ENCODE peak calls at places on chromosomes 6 and 20, in four cellular contexts. One of them, this sample, is unnamed.

GRCh38 chr20:43916875-43917371 is 2.3 kb downstream of the TOX2 start:
- DNase-seq in dorsolateral prefrontal cortex: no peak
- DNase-seq in GM06990: peak
- DNase-seq in CD8-positive, alpha-beta memory T cell: no peak
- DNase-seq in this sample: no peak

GRCh38 chr6:116465246-116465645 is 4.1 kb downstream of the CALHM6 start:
- DNase-seq in dorsolateral prefrontal cortex: no peak
- DNase-seq in GM06990: no peak
- DNase-seq in CD8-positive, alpha-beta memory T cell: no peak
- DNase-seq in this sample: no peak

GRCh38 chr20:63336232-63336752 is 24.9 kb downstream of the CHRNA4 start:
- DNase-seq in dorsolateral prefrontal cortex: no peak
- DNase-seq in GM06990: no peak
- DNase-seq in CD8-positive, alpha-beta memory T cell: no peak
- DNase-seq in this sample: no peak

GRCh38 chr20:31849306-31849930 is 4.0 kb upstream of the FOXS1 start:
- DNase-seq in dorsolateral prefrontal cortex: no peak
- DNase-seq in GM06990: no peak
- DNase-seq in CD8-positive, alpha-beta memory T cell: no peak
- DNase-seq in this sample: peak

GRCh38 chr6:10414766-10415592 is at the start of gene TFAP2A:
- DNase-seq in dorsolateral prefrontal cortex: no peak
- DNase-seq in GM06990: no peak
- DNase-seq in CD8-positive, alpha-beta memory T cell: no peak
- DNase-seq in this sample: peak

GRCh38 chr6:134199848-134200606 is 117.9 kb downstream of the SGK1 start:
- DNase-seq in dorsolateral prefrontal cortex: no peak
- DNase-seq in GM06990: peak
- DNase-seq in CD8-positive, alpha-beta memory T cell: no peak
- DNase-seq in this sample: no peak

GRCh38 chr6:151254451-151255081 is 14.8 kb downstream of the AKAP12 start:
- DNase-seq in dorsolateral prefrontal cortex: no peak
- DNase-seq in GM06990: no peak
- DNase-seq in CD8-positive, alpha-beta memory T cell: no peak
- DNase-seq in this sample: no peak

GRCh38 chr6:83429857-83430605 is 820 bp downstream of the ME1 start:
- DNase-seq in dorsolateral prefrontal cortex: no peak
- DNase-seq in GM06990: no peak
- DNase-seq in CD8-positive, alpha-beta memory T cell: no peak
- DNase-seq in this sample: peak

GRCh38 chr20:48215536-48215935 is 430.3 kb upstream of the SULF2 start:
- DNase-seq in dorsolateral prefrontal cortex: no peak
- DNase-seq in GM06990: no peak
- DNase-seq in CD8-positive, alpha-beta memory T cell: no peak
- DNase-seq in this sample: peak

GRCh38 chr6:147507162-147508072 is 1.1 kb upstream of the SAMD5 start:
- DNase-seq in dorsolateral prefrontal cortex: no peak
- DNase-seq in GM06990: peak
- DNase-seq in CD8-positive, alpha-beta memory T cell: no peak
- DNase-seq in this sample: peak

GRCh38 chr20:32463642-32464400 is 105.7 kb downstream of the ASXL1 start:
- DNase-seq in dorsolateral prefrontal cortex: peak
- DNase-seq in GM06990: no peak
- DNase-seq in CD8-positive, alpha-beta memory T cell: no peak
- DNase-seq in this sample: peak

GRCh38 chr6:1222426-1223311 is 89.2 kb upstream of the FOXQ1 start:
- DNase-seq in dorsolateral prefrontal cortex: peak
- DNase-seq in GM06990: no peak
- DNase-seq in CD8-positive, alpha-beta memory T cell: no peak
- DNase-seq in this sample: no peak

GRCh38 chr6:139129284-139129683 is 5.6 kb upstream of the HECA start:
- DNase-seq in dorsolateral prefrontal cortex: no peak
- DNase-seq in GM06990: no peak
- DNase-seq in CD8-positive, alpha-beta memory T cell: no peak
- DNase-seq in this sample: no peak

GRCh38 chr6:25652007-25652515 is at the start of gene SCGN:
- DNase-seq in dorsolateral prefrontal cortex: no peak
- DNase-seq in GM06990: peak
- DNase-seq in CD8-positive, alpha-beta memory T cell: no peak
- DNase-seq in this sample: peak

GRCh38 chr6:90274481-90275030 is 22.1 kb downstream of the BACH2 start:
- DNase-seq in dorsolateral prefrontal cortex: no peak
- DNase-seq in GM06990: no peak
- DNase-seq in CD8-positive, alpha-beta memory T cell: peak
- DNase-seq in this sample: no peak

GRCh38 chr6:147506704-147507114 is 1.8 kb upstream of the SAMD5 start:
- DNase-seq in dorsolateral prefrontal cortex: peak
- DNase-seq in GM06990: peak
- DNase-seq in CD8-positive, alpha-beta memory T cell: no peak
- DNase-seq in this sample: peak

GRCh38 chr6:10633216-10633615 is 61.2 kb downstream of the C6orf52 start:
- DNase-seq in dorsolateral prefrontal cortex: no peak
- DNase-seq in GM06990: peak
- DNase-seq in CD8-positive, alpha-beta memory T cell: no peak
- DNase-seq in this sample: no peak

GRCh38 chr20:41185013-41185757 is 47.8 kb downstream of the PLCG1 start:
- DNase-seq in dorsolateral prefrontal cortex: peak
- DNase-seq in GM06990: no peak
- DNase-seq in CD8-positive, alpha-beta memory T cell: no peak
- DNase-seq in this sample: no peak

GRCh38 chr6:3634417-3634816 is 117.1 kb downstream of the PXDC1 start:
- DNase-seq in dorsolateral prefrontal cortex: no peak
- DNase-seq in GM06990: no peak
- DNase-seq in CD8-positive, alpha-beta memory T cell: no peak
- DNase-seq in this sample: no peak

GRCh38 chr6:87341158-87341557 is 3.5 kb upstream of the C6orf163 start:
- DNase-seq in dorsolateral prefrontal cortex: no peak
- DNase-seq in GM06990: no peak
- DNase-seq in CD8-positive, alpha-beta memory T cell: no peak
- DNase-seq in this sample: no peak

GRCh38 chr6:11318835-11319813 is 86.7 kb upstream of the NEDD9 start:
- DNase-seq in dorsolateral prefrontal cortex: no peak
- DNase-seq in GM06990: no peak
- DNase-seq in CD8-positive, alpha-beta memory T cell: no peak
- DNase-seq in this sample: no peak

GRCh38 chr6:82862543-82862942 is 203.1 kb downstream of the UBE3D start:
- DNase-seq in dorsolateral prefrontal cortex: no peak
- DNase-seq in GM06990: no peak
- DNase-seq in CD8-positive, alpha-beta memory T cell: no peak
- DNase-seq in this sample: no peak

GRCh38 chr6:113299526-113299925 is 557.6 kb upstream of the MARCKS start:
- DNase-seq in dorsolateral prefrontal cortex: no peak
- DNase-seq in GM06990: no peak
- DNase-seq in CD8-positive, alpha-beta memory T cell: no peak
- DNase-seq in this sample: no peak

GRCh38 chr6:111761783-111762312 is 111.4 kb downstream of the FYN start:
- DNase-seq in dorsolateral prefrontal cortex: no peak
- DNase-seq in GM06990: no peak
- DNase-seq in CD8-positive, alpha-beta memory T cell: peak
- DNase-seq in this sample: no peak

GRCh38 chr6:154893927-154894326 is 101.2 kb upstream of the TIAM2 start:
- DNase-seq in dorsolateral prefrontal cortex: no peak
- DNase-seq in GM06990: no peak
- DNase-seq in CD8-positive, alpha-beta memory T cell: no peak
- DNase-seq in this sample: no peak

GRCh38 chr6:19587238-19587942 is 249.8 kb upstream of the ID4 start:
- DNase-seq in dorsolateral prefrontal cortex: no peak
- DNase-seq in GM06990: no peak
- DNase-seq in CD8-positive, alpha-beta memory T cell: no peak
- DNase-seq in this sample: no peak

GRCh38 chr20:47544240-47544639 is 42.6 kb downstream of the NCOA3 start:
- DNase-seq in dorsolateral prefrontal cortex: no peak
- DNase-seq in GM06990: no peak
- DNase-seq in CD8-positive, alpha-beta memory T cell: no peak
- DNase-seq in this sample: no peak

GRCh38 chr20:8602389-8603116 is 466.3 kb upstream of the PLCB4 start:
- DNase-seq in dorsolateral prefrontal cortex: no peak
- DNase-seq in GM06990: peak
- DNase-seq in CD8-positive, alpha-beta memory T cell: no peak
- DNase-seq in this sample: no peak

GRCh38 chr6:170270984-170271593 is 19.8 kb downstream of the DLL1 start:
- DNase-seq in dorsolateral prefrontal cortex: no peak
- DNase-seq in GM06990: no peak
- DNase-seq in CD8-positive, alpha-beta memory T cell: no peak
- DNase-seq in this sample: no peak

GRCh38 chr20:32354592-32355416 is 3.3 kb upstream of the ASXL1 start:
- DNase-seq in dorsolateral prefrontal cortex: no peak
- DNase-seq in GM06990: peak
- DNase-seq in CD8-positive, alpha-beta memory T cell: no peak
- DNase-seq in this sample: no peak

DNA sequence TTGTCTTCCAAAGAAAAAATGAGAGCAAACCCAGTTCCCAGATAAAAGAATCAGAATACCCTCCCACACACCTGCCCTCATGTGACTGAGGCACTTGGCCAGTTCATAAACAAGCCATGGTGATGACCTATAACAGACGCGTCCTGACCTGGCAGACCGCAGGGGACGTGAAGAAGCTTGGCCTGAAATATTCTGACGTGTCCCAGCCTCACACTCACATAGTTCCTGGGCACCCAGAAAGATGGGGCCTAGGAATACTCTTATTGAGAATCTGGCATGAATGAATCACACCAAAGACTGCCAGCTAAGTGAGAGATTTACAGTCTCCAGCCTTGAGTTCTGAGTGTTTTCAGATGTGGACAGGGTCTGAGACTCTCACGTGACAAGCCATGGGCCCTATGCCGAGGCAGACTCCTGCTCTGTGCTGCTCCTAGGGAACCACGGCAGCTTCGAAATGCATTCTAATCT is 17.2 kb upstream of the MAP3K4 start:
- DNase-seq in dorsolateral prefrontal cortex: no peak
- DNase-seq in GM06990: no peak
- DNase-seq in CD8-positive, alpha-beta memory T cell: no peak
- DNase-seq in this sample: no peak
- H3K4me3 ChIP-seq in dorsolateral prefrontal cortex: no peak
- H3K4me3 ChIP-seq in GM06990: no peak
- H3K4me3 ChIP-seq in CD8-positive, alpha-beta memory T cell: no peak
- H3K4me3 ChIP-seq in this sample: no peak

DNA sequence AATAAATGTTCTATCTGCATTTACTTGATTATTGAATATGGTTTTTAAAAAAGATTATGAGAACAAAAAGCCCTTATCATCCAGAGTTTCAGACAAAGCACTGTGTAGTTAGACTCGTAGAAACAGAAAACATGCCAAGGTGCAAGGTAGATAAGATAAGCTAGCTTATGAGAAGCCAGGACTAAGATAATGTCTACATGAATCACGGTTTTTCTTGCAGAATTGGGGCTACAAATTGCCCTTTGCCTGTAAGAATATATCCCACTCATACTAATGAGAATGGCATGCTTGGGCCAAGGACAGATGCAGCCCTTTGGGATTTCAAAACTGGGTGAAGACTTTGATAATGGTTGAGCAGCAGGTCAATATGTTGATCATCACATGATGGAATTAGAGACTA is 165.2 kb upstream of the PREP start:
- DNase-seq in dorsolateral prefrontal cortex: no peak
- DNase-seq in GM06990: no peak
- DNase-seq in CD8-positive, alpha-beta memory T cell: no peak
- DNase-seq in this sample: no peak
- H3K4me3 ChIP-seq in dorsolateral prefrontal cortex: no peak
- H3K4me3 ChIP-seq in GM06990: no peak
- H3K4me3 ChIP-seq in CD8-positive, alpha-beta memory T cell: no peak
- H3K4me3 ChIP-seq in this sample: no peak

GRCh38 chr20:18412202-18412901 is 54.5 kb downstream of the DZANK1 start:
- DNase-seq in dorsolateral prefrontal cortex: no peak
- DNase-seq in GM06990: peak
- DNase-seq in CD8-positive, alpha-beta memory T cell: no peak
- DNase-seq in this sample: no peak
- H3K4me3 ChIP-seq in dorsolateral prefrontal cortex: no peak
- H3K4me3 ChIP-seq in GM06990: peak
- H3K4me3 ChIP-seq in CD8-positive, alpha-beta memory T cell: no peak
- H3K4me3 ChIP-seq in this sample: no peak

DNA sequence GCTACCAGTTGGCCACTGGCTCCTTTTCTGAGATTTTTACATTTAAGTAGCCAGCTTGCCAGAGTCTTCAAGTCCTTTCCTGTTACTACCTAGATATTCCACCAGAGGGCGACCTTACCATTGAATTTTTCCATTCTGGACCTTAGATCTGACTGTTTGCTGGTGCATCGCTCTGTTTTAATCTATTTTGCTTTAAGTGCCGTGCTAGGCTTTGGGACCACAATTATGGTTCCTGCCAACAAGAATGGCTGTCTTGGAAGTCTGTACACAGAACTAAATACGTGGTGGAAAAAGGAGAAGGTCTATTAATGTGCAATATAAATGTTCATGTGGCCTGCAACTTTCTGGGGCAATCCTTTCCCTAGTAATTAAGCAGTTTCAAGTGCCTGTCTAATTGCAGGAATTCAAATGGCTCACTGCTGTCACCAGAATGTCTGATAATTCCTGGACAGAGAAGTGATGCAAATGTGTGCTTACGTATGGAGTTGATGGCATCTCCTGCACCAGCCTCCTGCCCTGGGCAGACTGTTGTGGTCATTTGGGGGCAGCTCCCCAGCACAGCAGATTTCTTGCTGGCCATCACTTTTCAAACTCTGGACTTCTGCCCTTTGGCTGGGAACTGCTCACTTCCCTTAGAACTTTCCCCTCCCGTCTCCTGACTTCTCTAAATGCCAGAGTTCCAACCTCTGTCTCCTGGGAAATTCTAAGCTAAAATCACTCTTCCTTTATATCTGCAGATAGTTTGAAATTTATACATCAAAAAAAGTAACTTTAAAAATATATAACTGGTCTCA is 5.6 kb upstream of the HLA-DOA start:
- DNase-seq in dorsolateral prefrontal cortex: no peak
- DNase-seq in GM06990: peak
- DNase-seq in CD8-positive, alpha-beta memory T cell: peak
- DNase-seq in this sample: peak
- H3K4me3 ChIP-seq in dorsolateral prefrontal cortex: no peak
- H3K4me3 ChIP-seq in GM06990: no peak
- H3K4me3 ChIP-seq in CD8-positive, alpha-beta memory T cell: no peak
- H3K4me3 ChIP-seq in this sample: no peak

This sample was measured in H7.